ENCODE peak calls at places on chromosomes 13 and 19, in six cellular contexts. H, Q, I, E, J and L are unnamed samples.
A peak's percentile ranks its signal among the peaks of the same experiment; 100 is the strongest.

GRCh38 chr13:41426047-41426446 is 31.3 kb upstream of the RGCC start:
- DNase-seq in H (no peak), Q (no peak), I (no peak), E (no peak), J (no peak), L (no peak)

GRCh38 chr13:51500687-51501086 is 47.9 kb upstream of the INTS6 start:
- DNase-seq in H (no peak), Q (no peak), I (no peak), E (no peak), J (no peak), L (no peak)

GRCh38 chr13:104900186-104900817 is 1635.2 kb downstream of the EFNB2 start:
- DNase-seq in H (no peak), Q (no peak), I (no peak), E (no peak), J (no peak), L (no peak)

GRCh38 chr13:94559201-94559795 is 36.7 kb downstream of the TGDS start:
- DNase-seq in H (no peak), Q (no peak), I (no peak), E (no peak), J (no peak), L (no peak)

GRCh38 chr13:113774177-113775107 is 15.4 kb downstream of the TMEM255B start:
- DNase-seq in H (no peak), Q (peak; percentile 4), I (peak; percentile 64), E (no peak), J (no peak), L (no peak)

GRCh38 chr13:85170372-85170771 is 628.8 kb downstream of the SLITRK6 start:
- DNase-seq in H (no peak), Q (no peak), I (no peak), E (no peak), J (no peak), L (no peak)

GRCh38 chr13:33284916-33285315 is 639 bp downstream of the STARD13 start:
- DNase-seq in H (no peak), Q (no peak), I (peak; percentile 44), E (no peak), J (no peak), L (no peak)

GRCh38 chr13:48954086-48954485 is 21.6 kb upstream of the FNDC3A start:
- DNase-seq in H (no peak), Q (no peak), I (peak; percentile 23), E (no peak), J (no peak), L (no peak)

GRCh38 chr13:20461481-20461859 is 64.2 kb downstream of the CRYL1 start:
- DNase-seq in H (no peak), Q (no peak), I (peak; percentile 31), E (no peak), J (no peak), L (no peak)

GRCh38 chr13:61880576-61881283 is 465.1 kb upstream of the PCDH20 start:
- DNase-seq in H (no peak), Q (no peak), I (no peak), E (peak; percentile 3), J (peak; percentile 27), L (peak; percentile 32)

GRCh38 chr19:46497773-46498172 is 2.1 kb upstream of the PNMA8B start:
- DNase-seq in H (no peak), Q (no peak), I (no peak), E (no peak), J (no peak), L (no peak)

GRCh38 chr19:54660967-54661366 is 1.8 kb upstream of the LILRB4 start:
- DNase-seq in H (no peak), Q (no peak), I (no peak), E (no peak), J (no peak), L (no peak)

GRCh38 chr13:32309812-32310706 is 5.1 kb downstream of the ZAR1L start:
- DNase-seq in H (no peak), Q (no peak), I (peak; percentile 37), E (peak; percentile 31), J (no peak), L (peak; percentile 16)

GRCh38 chr19:45079063-45079910 is at the start of gene GEMIN7:
- DNase-seq in H (peak; percentile 53), Q (peak; percentile 89), I (peak; percentile 69), E (peak; percentile 74), J (no peak), L (peak; percentile 89)

GRCh38 chr19:58575183-58576041 is 2.3 kb upstream of the MZF1 start:
- DNase-seq in H (peak; percentile 76), Q (peak; percentile 95), I (peak; percentile 90), E (peak; percentile 89), J (no peak), L (peak; percentile 91)

GRCh38 chr19:7622933-7623685 is 6.2 kb downstream of the XAB2 start:
- DNase-seq in H (no peak), Q (no peak), I (no peak), E (no peak), J (no peak), L (no peak)

GRCh38 chr13:102670130-102670529 is 24.7 kb downstream of the METTL21C start:
- DNase-seq in H (no peak), Q (no peak), I (no peak), E (no peak), J (no peak), L (no peak)

GRCh38 chr13:60230593-60230992 is 66.9 kb upstream of the DIAPH3 start:
- DNase-seq in H (no peak), Q (no peak), I (no peak), E (no peak), J (no peak), L (no peak)

GRCh38 chr19:17567940-17568339 is 12.5 kb downstream of the COLGALT1 start:
- DNase-seq in H (no peak), Q (no peak), I (no peak), E (no peak), J (no peak), L (no peak)

GRCh38 chr13:64767054-64767453 is 2463.1 kb downstream of the PCDH9 start:
- DNase-seq in H (no peak), Q (no peak), I (no peak), E (no peak), J (no peak), L (no peak)

GRCh38 chr13:28805193-28805819 is 14.8 kb upstream of the MTUS2 start:
- DNase-seq in H (no peak), Q (no peak), I (no peak), E (no peak), J (no peak), L (peak; percentile 79)

GRCh38 chr19:5973867-5974635 is 3.9 kb downstream of the RANBP3 start:
- DNase-seq in H (no peak), Q (no peak), I (no peak), E (no peak), J (no peak), L (no peak)

GRCh38 chr13:24038405-24038804 is 122.1 kb upstream of the SPATA13 start:
- DNase-seq in H (no peak), Q (no peak), I (peak; percentile 26), E (no peak), J (no peak), L (no peak)

GRCh38 chr19:33193864-33194362 is at the start of gene LRP3:
- DNase-seq in H (no peak), Q (peak; percentile 78), I (no peak), E (peak; percentile 54), J (no peak), L (peak; percentile 78)

GRCh38 chr19:13154241-13154778 is 4.1 kb downstream of the IER2 start:
- DNase-seq in H (peak; percentile 85), Q (peak; percentile 98), I (peak; percentile 80), E (peak; percentile 95), J (no peak), L (peak; percentile 60)

DNA sequence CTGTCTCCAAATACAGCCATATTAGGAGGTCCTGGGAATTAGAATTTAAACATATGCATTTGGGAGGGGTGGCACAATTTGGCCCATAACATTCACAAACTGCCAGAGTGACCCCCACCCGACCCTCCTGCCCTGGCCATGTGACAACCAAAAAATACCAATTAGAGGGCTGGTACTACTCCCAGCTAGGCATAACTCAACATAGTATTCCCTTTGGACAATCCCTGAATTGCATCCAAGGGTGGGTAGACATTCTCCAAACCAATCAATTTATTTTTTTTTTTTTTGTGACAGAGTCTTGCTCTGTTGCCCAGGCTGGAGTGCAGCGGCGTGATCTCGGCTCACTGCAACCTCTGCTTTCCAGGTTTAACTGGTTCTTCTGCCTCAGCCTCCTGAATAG is 29.8 kb downstream of the CLEC17A start:
- DNase-seq in H (no peak), Q (no peak), I (no peak), E (no peak), J (no peak), L (no peak)
- H3K9me3 ChIP-seq in H (no peaks in the 10 kb centered on the region), Q (no peaks in the 10 kb centered on the region), I (peaks cover 2% of the 10 kb centered on the region), E (no peaks in the 10 kb centered on the region), J (peaks cover 60% of the 10 kb centered on the region), L (no peaks in the 10 kb centered on the region)

GRCh38 chr13:26328326-26328725 is 74.4 kb downstream of the CDK8 start:
- DNase-seq in H (no peak), Q (no peak), I (no peak), E (no peak), J (no peak), L (no peak)
- H3K4me1 ChIP-seq in H (peaks cover 15% of the 10 kb centered on the region), Q (peaks cover 18% of the 10 kb centered on the region), I (no peaks in the 10 kb centered on the region), E (peaks cover 28% of the 10 kb centered on the region), J (no peaks in the 10 kb centered on the region), L (no peaks in the 10 kb centered on the region)

DNA sequence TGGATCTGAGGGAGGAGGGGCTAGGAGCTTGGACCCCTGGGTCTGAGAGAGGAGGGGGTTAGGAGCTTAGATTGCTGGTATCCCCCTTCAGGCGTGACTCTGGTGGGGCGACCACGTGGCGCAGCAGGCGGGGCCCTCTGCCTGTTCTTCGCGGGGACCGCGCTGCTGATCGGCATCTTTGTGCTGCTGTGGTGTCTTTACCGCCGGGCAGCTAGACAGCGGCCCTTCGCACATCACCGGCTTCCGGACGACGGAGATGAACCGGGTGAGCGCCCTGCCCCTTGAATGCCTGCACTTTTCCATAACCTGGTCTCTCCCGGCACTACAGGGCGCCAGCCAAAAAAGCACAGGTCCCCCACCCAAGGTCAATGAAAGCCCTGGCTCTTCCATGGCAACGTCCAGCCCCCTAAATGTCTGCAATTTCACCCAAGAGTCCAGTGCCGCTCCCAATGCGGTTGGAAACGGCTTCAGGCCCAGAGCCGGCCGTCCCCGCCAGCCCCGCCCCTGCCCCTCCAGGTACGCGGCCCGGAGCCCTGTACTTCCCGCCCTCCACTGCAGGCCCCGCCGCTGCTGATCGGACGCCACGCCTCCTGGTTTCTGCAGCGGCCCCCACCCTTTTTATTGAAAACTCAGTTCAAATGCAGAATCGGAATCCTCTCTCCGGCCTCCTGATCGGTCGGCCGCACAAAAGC is 2.8 kb downstream of the GFY start:
- DNase-seq in H (no peak), Q (no peak), I (peak; percentile 14), E (no peak), J (no peak), L (peak; percentile 39)
- H3K4me3 ChIP-seq in H (no peak overlapping the region), Q (no peak overlapping the region), I (peak overlapping the region; percentile 7), E (no peak overlapping the region), J (peak overlapping the region; percentile 50), L (peak overlapping the region; percentile 34)

GRCh38 chr19:20124879-20125278 is 42.1 kb upstream of the ZNF486 start:
- DNase-seq in H (no peak), Q (no peak), I (no peak), E (no peak), J (no peak), L (no peak)
- H3K9me3 ChIP-seq in H (peaks cover 38% of the 10 kb centered on the region), Q (peaks cover 49% of the 10 kb centered on the region), I (peaks cover 37% of the 10 kb centered on the region), E (no peaks in the 10 kb centered on the region), J (peaks cover 25% of the 10 kb centered on the region), L (peaks cover 3% of the 10 kb centered on the region)

GRCh38 chr19:30870861-30871260 is 478.4 kb downstream of the TSHZ3 start:
- DNase-seq in H (no peak), Q (no peak), I (no peak), E (no peak), J (no peak), L (peak; percentile 32)
- H3K4me1 ChIP-seq in H (no peaks in the 10 kb centered on the region), Q (no peaks in the 10 kb centered on the region), I (no peaks in the 10 kb centered on the region), E (no peaks in the 10 kb centered on the region), J (no peaks in the 10 kb centered on the region), L (no peaks in the 10 kb centered on the region)